ENCODE peak calls at places on chromosomes 12 and 14, in eight cellular contexts. A is progenitor cell of endocrine pancreas, X is foreskin fibroblast, H is nephron progenitor cell, T is neural crest cell, C is HEK293T, S is Ammon's horn, J is activated T-cell treated with anti-CD3 and anti-CD28 coated beads for 24 hours. L is an unnamed sample.

GRCh38 chr12:121175383-121176119 is 34.4 kb upstream of the P2RX4 start:
- DNase-seq in A (no peak), X (peak; percentile 74), H (no peak), T (no peak), C (no peak), S (peak; percentile 77), J (no peak), L (no peak)

GRCh38 chr12:100279612-100280244 is 12.8 kb downstream of the SCYL2 start:
- DNase-seq in A (no peak), X (peak; percentile 24), H (no peak), T (peak; percentile 8), C (no peak), S (no peak), J (no peak), L (peak; percentile 18)

GRCh38 chr12:119311897-119312296 is 22.6 kb upstream of the CCDC60 start:
- DNase-seq in A (no peak), X (no peak), H (no peak), T (no peak), C (no peak), S (no peak), J (no peak), L (no peak)

GRCh38 chr14:103057028-103057371 is 349 bp downstream of the CDC42BPB start:
- DNase-seq in A (no peak), X (peak; percentile 46), H (no peak), T (peak; percentile 26), C (peak; percentile 43), S (no peak), J (no peak), L (no peak)

GRCh38 chr12:19142499-19142898 is 13.0 kb downstream of the PLEKHA5 start:
- DNase-seq in A (no peak), X (no peak), H (no peak), T (no peak), C (no peak), S (no peak), J (no peak), L (no peak)

GRCh38 chr14:23009483-23009938 is 432 bp downstream of the C14orf93 start:
- DNase-seq in A (no peak), X (no peak), H (no peak), T (no peak), C (no peak), S (no peak), J (no peak), L (no peak)

GRCh38 chr12:12088147-12088546 is 17.4 kb downstream of the BCL2L14 start:
- DNase-seq in A (no peak), X (no peak), H (no peak), T (no peak), C (no peak), S (no peak), J (no peak), L (no peak)

GRCh38 chr14:105636935-105637334 is 110.6 kb downstream of the TMEM121 start:
- DNase-seq in A (no peak), X (no peak), H (no peak), T (no peak), C (no peak), S (no peak), J (no peak), L (no peak)

GRCh38 chr14:100146548-100147091 is 12.8 kb downstream of the DEGS2 start:
- DNase-seq in A (no peak), X (no peak), H (no peak), T (no peak), C (no peak), S (no peak), J (no peak), L (no peak)

GRCh38 chr14:37830271-37830670 is 234.8 kb downstream of the TTC6 start:
- DNase-seq in A (no peak), X (no peak), H (no peak), T (no peak), C (no peak), S (no peak), J (no peak), L (no peak)

GRCh38 chr12:84995646-84996045 is 40.4 kb downstream of the TSPAN19 start:
- DNase-seq in A (no peak), X (peak; percentile 80), H (no peak), T (no peak), C (no peak), S (no peak), J (no peak), L (no peak)

GRCh38 chr14:30710870-30711269 is 88.8 kb downstream of the SCFD1 start:
- DNase-seq in A (no peak), X (peak; percentile 24), H (no peak), T (no peak), C (no peak), S (no peak), J (no peak), L (no peak)

GRCh38 chr12:45468751-45469615 is 253.1 kb downstream of the ANO6 start:
- DNase-seq in A (no peak), X (no peak), H (no peak), T (no peak), C (no peak), S (no peak), J (no peak), L (no peak)